ENCODE peak calls at places on chromosomes 1 and 21, in seven cellular contexts. P, G, U, X, C, I and L are unnamed samples.

GRCh38 chr1:226611301-226611700 is 62.7 kb downstream of the STUM start:
- DNase-seq in P (no peak), G (no peak), U (no peak), X (peak), C (no peak), I (no peak), L (no peak)

GRCh38 chr1:115665319-115665718 is 23.5 kb downstream of the VANGL1 start:
- DNase-seq in P (peak), G (no peak), U (peak), X (no peak), C (no peak), I (no peak), L (no peak)

GRCh38 chr1:165942062-165942461 is 114.6 kb downstream of the UCK2 start:
- DNase-seq in P (no peak), G (no peak), U (no peak), X (no peak), C (no peak), I (no peak), L (peak)

GRCh38 chr1:56235909-56236510 is 343.4 kb downstream of the PLPP3 start:
- DNase-seq in P (no peak), G (no peak), U (no peak), X (no peak), C (no peak), I (no peak), L (no peak)

GRCh38 chr1:10459185-10459584 is 9.4 kb downstream of the CORT start:
- DNase-seq in P (peak), G (peak), U (peak), X (no peak), C (no peak), I (no peak), L (no peak)

GRCh38 chr1:157948547-157949152 is 44.8 kb upstream of the KIRREL1 start:
- DNase-seq in P (peak), G (no peak), U (no peak), X (no peak), C (no peak), I (no peak), L (peak)

GRCh38 chr1:43531453-43531905 is 796 bp downstream of the PTPRF start:
- DNase-seq in P (peak), G (no peak), U (peak), X (no peak), C (no peak), I (no peak), L (peak)

GRCh38 chr1:43453442-43454269 is at the start of gene HYI:
- DNase-seq in P (peak), G (peak), U (peak), X (peak), C (peak), I (peak), L (peak)

GRCh38 chr1:109368464-109368863 is 29.3 kb downstream of the SORT1 start:
- DNase-seq in P (no peak), G (no peak), U (no peak), X (no peak), C (no peak), I (no peak), L (no peak)

GRCh38 chr1:13538832-13539231 is 25.0 kb upstream of the LRRC38 start:
- DNase-seq in P (no peak), G (no peak), U (no peak), X (no peak), C (no peak), I (no peak), L (no peak)

GRCh38 chr1:99557556-99558256 is 88.2 kb upstream of the PALMD start:
- DNase-seq in P (peak), G (peak), U (no peak), X (no peak), C (no peak), I (no peak), L (no peak)

GRCh38 chr1:231544943-231545592 is 16.6 kb downstream of the TSNAX start:
- DNase-seq in P (no peak), G (no peak), U (no peak), X (no peak), C (no peak), I (no peak), L (no peak)

GRCh38 chr1:77888071-77888428 is 374 bp upstream of the NEXN start:
- DNase-seq in P (peak), G (peak), U (no peak), X (no peak), C (peak), I (no peak), L (no peak)

GRCh38 chr1:67582625-67583461 is 102.2 kb upstream of the GADD45A start:
- DNase-seq in P (no peak), G (no peak), U (no peak), X (no peak), C (no peak), I (no peak), L (no peak)

GRCh38 chr21:23021481-23021880 is 2023.3 kb downstream of the NCAM2 start:
- DNase-seq in P (no peak), G (no peak), U (no peak), X (no peak), C (no peak), I (no peak), L (no peak)

GRCh38 chr1:231188768-231189167 is 26.9 kb downstream of the TRIM67 start:
- DNase-seq in P (no peak), G (no peak), U (no peak), X (peak), C (no peak), I (no peak), L (no peak)

GRCh38 chr1:242523968-242524570 is 428 bp downstream of the PLD5 start:
- DNase-seq in P (peak), G (no peak), U (peak), X (peak), C (no peak), I (no peak), L (peak)

GRCh38 chr1:201493757-201494617 is 12.9 kb downstream of the CSRP1 start:
- DNase-seq in P (no peak), G (peak), U (peak), X (peak), C (no peak), I (no peak), L (peak)

GRCh38 chr1:210448293-210448892 is 119.7 kb downstream of the HHAT start:
- DNase-seq in P (peak), G (peak), U (peak), X (no peak), C (no peak), I (no peak), L (peak)

GRCh38 chr1:225851810-225852209 is 30.4 kb downstream of the TMEM63A start:
- DNase-seq in P (no peak), G (no peak), U (no peak), X (no peak), C (no peak), I (no peak), L (no peak)

GRCh38 chr1:158371188-158371953 is 17.7 kb downstream of the CD1E start:
- DNase-seq in P (no peak), G (no peak), U (no peak), X (no peak), C (no peak), I (no peak), L (no peak)

GRCh38 chr1:241444836-241445235 is 74.7 kb downstream of the FH start:
- DNase-seq in P (no peak), G (no peak), U (no peak), X (no peak), C (no peak), I (no peak), L (no peak)

GRCh38 chr1:226092955-226093354 is 30.4 kb downstream of the H3-3A start:
- DNase-seq in P (peak), G (no peak), U (no peak), X (no peak), C (no peak), I (no peak), L (no peak)

GRCh38 chr1:44170281-44170823 is 28.9 kb upstream of the KLF18 start:
- DNase-seq in P (peak), G (no peak), U (no peak), X (no peak), C (no peak), I (no peak), L (no peak)

GRCh38 chr1:241460098-241460873 is 59.3 kb downstream of the FH start:
- DNase-seq in P (no peak), G (no peak), U (no peak), X (no peak), C (no peak), I (no peak), L (no peak)

GRCh38 chr21:21682172-21682571 is 684.0 kb downstream of the NCAM2 start:
- DNase-seq in P (peak), G (peak), U (no peak), X (no peak), C (no peak), I (no peak), L (no peak)

GRCh38 chr1:109904105-109904817 is 6.4 kb upstream of the CSF1 start:
- DNase-seq in P (no peak), G (no peak), U (no peak), X (no peak), C (no peak), I (no peak), L (no peak)

GRCh38 chr1:161727343-161727924 is 6.1 kb downstream of the FCRLB start:
- DNase-seq in P (peak), G (peak), U (no peak), X (no peak), C (no peak), I (peak), L (no peak)

GRCh38 chr1:163928080-163928479 is 606.3 kb downstream of the NUF2 start:
- DNase-seq in P (no peak), G (no peak), U (no peak), X (no peak), C (no peak), I (no peak), L (no peak)

GRCh38 chr1:51877434-51878306 is 857 bp downstream of the NRDC start:
- DNase-seq in P (peak), G (peak), U (peak), X (no peak), C (peak), I (no peak), L (no peak)

GRCh38 chr1:226781937-226782609 is 43.0 kb upstream of the ITPKB start:
- DNase-seq in P (no peak), G (no peak), U (no peak), X (no peak), C (no peak), I (no peak), L (no peak)

GRCh38 chr1:202659974-202660373 is 50.3 kb downstream of the SYT2 start:
- DNase-seq in P (no peak), G (no peak), U (no peak), X (no peak), C (no peak), I (no peak), L (no peak)

GRCh38 chr1:94753171-94753972 is 66.8 kb upstream of the SLC44A3 start:
- DNase-seq in P (no peak), G (no peak), U (no peak), X (no peak), C (no peak), I (no peak), L (no peak)

GRCh38 chr21:35940074-35940927 is 120.0 kb downstream of the SETD4 start:
- DNase-seq in P (peak), G (peak), U (peak), X (no peak), C (peak), I (no peak), L (peak)

GRCh38 chr1:30700528-30701265 is 22.7 kb downstream of the MATN1 start:
- DNase-seq in P (peak), G (peak), U (no peak), X (peak), C (no peak), I (no peak), L (no peak)

GRCh38 chr1:53276153-53276901 is 38.0 kb upstream of the MAGOH start:
- DNase-seq in P (no peak), G (no peak), U (no peak), X (peak), C (no peak), I (no peak), L (no peak)

GRCh38 chr1:53278294-53278693 is 40.0 kb upstream of the MAGOH start:
- DNase-seq in P (peak), G (peak), U (peak), X (peak), C (peak), I (peak), L (peak)

GRCh38 chr1:53275566-53275965 is 37.2 kb upstream of the MAGOH start:
- DNase-seq in P (no peak), G (no peak), U (no peak), X (peak), C (no peak), I (no peak), L (no peak)

GRCh38 chr1:53277326-53277725 is 39.0 kb upstream of the MAGOH start:
- DNase-seq in P (no peak), G (no peak), U (no peak), X (peak), C (no peak), I (no peak), L (no peak)

GRCh38 chr1:53276902-53277281 is 38.6 kb upstream of the MAGOH start:
- DNase-seq in P (no peak), G (no peak), U (no peak), X (peak), C (no peak), I (no peak), L (no peak)
- H3K27ac ChIP-seq in P (no peak), G (no peak), U (no peak), X (no peak), C (no peak), I (no peak), L (no peak)

GRCh38 chr1:6419397-6419802 is 319 bp downstream of the HES2 start:
- DNase-seq in P (no peak), G (no peak), U (no peak), X (no peak), C (no peak), I (no peak), L (peak)
- H3K27ac ChIP-seq in P (no peak), G (no peak), U (no peak), X (no peak), C (no peak), I (no peak), L (no peak)

DNA sequence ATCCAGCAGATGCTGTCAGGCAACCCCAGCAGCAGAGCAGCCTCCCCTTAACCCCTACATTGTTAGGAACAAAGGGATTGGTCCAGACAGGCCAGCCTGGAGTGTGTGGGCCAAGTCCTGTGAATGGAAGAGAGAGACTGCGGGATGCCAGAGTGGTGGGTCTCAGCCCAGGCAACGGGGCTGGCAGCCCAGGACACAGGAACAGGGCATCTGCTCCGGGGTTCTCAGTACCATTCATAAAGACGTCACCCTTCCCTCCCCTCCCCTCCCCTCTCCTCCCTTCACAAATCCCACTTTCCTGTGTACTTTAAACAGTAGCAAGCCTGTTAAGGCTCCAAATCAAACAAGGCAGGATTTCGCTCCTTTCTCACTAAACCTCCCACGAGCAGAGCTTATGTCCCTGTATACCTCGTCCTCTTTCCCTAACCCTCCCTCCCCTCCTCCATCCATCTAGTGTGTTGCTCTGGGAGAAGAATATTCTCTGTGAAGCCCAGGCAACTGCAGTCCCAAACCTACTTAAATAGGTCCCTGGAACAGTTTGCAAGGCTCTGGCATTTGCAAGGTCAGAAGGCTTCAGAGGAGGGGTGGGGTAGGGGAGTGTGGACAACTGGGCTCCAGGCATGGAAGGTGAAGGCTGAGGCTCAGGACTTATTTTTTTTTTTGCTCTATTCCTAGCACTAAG is 4.2 kb upstream of the PLXNA2 start:
- DNase-seq in P (no peak), G (no peak), U (no peak), X (no peak), C (no peak), I (no peak), L (no peak)
- H3K27ac ChIP-seq in P (no peak), G (no peak), U (no peak), X (no peak), C (no peak), I (no peak), L (no peak)

GRCh38 chr21:45051580-45052434 is 22.6 kb upstream of the ADARB1 start:
- DNase-seq in P (no peak), G (no peak), U (no peak), X (no peak), C (no peak), I (no peak), L (no peak)
- H3K27ac ChIP-seq in P (peak), G (peak), U (no peak), X (no peak), C (peak), I (no peak), L (no peak)

DNA sequence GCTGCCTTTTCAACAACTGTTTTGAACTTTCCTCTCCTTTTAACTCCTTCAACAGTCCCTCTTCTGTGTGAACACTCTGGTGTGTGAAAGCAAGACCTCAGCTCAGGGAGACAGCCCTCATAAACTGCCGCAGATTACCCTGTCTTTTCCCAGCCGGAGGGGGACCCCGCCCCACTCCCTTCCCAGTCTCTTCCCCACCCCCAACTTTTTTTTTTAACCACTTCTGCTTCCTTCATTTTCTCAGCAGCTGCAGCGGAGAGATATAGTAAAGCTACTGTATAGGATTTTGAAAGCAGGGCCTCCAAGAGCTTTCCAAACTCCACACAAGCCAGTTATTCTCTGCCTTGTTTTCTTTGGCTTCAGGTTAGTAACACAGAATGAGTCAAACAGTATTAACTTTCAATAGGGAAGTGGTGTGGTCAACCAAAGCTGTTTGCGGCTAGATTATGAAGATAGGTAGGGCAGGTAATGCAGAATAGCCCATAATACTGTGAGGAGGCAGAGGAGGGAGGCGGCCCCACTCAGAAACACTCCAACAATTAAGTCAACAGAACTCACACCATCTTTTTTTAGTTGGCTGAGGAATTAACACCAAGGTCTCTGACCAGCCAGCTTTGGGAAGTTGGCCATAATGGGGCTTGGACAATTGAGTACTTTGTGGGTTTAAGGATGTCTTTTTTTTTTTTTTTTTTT is 176.9 kb downstream of the CLIC6 start:
- DNase-seq in P (peak), G (peak), U (peak), X (no peak), C (peak), I (no peak), L (no peak)
- H3K27ac ChIP-seq in P (peak), G (peak), U (peak), X (peak), C (peak), I (no peak), L (no peak)

GRCh38 chr1:33088119-33088906 is 7.4 kb downstream of the AZIN2 start:
- DNase-seq in P (no peak), G (no peak), U (no peak), X (no peak), C (no peak), I (no peak), L (no peak)
- H3K27ac ChIP-seq in P (no peak), G (no peak), U (no peak), X (peak), C (no peak), I (no peak), L (no peak)